ENCODE peak calls at places on chromosomes 11 and 22, in four cellular contexts. One of them, this sample, is unnamed. For H3K27me3, the result is how much of the 10 kb centered on the place peaks cover.

GRCh38 chr11:80844110-80844509 is 1403.3 kb upstream of the TENM4 start:
- DNase-seq in GM06990: no peak
- DNase-seq in cardiac muscle cell: no peak
- DNase-seq in HCT116: no peak
- DNase-seq in this sample: no peak

GRCh38 chr22:24046024-24046423 is 34.9 kb downstream of the CABIN1 start:
- DNase-seq in GM06990: peak
- DNase-seq in HCT116: no peak
- DNase-seq in cardiac muscle cell: no peak
- DNase-seq in this sample: no peak

GRCh38 chr11:33452806-33453205 is 195.6 kb downstream of the HIPK3 start:
- DNase-seq in HCT116: no peak
- DNase-seq in cardiac muscle cell: peak
- DNase-seq in GM06990: no peak
- DNase-seq in this sample: no peak

GRCh38 chr11:73192272-73192671 is 25.8 kb upstream of the P2RY2 start:
- DNase-seq in GM06990: no peak
- DNase-seq in HCT116: peak
- DNase-seq in cardiac muscle cell: no peak
- DNase-seq in this sample: no peak

GRCh38 chr22:49587421-49587820 is 240.3 kb downstream of the BRD1 start:
- DNase-seq in cardiac muscle cell: no peak
- DNase-seq in GM06990: no peak
- DNase-seq in HCT116: no peak
- DNase-seq in this sample: no peak

GRCh38 chr11:4531666-4532065 is 13.3 kb upstream of the OR52M1 start:
- DNase-seq in HCT116: no peak
- DNase-seq in GM06990: no peak
- DNase-seq in cardiac muscle cell: no peak
- DNase-seq in this sample: no peak

GRCh38 chr22:48498526-48499331 is 1328.9 kb downstream of the BRD1 start:
- DNase-seq in HCT116: no peak
- DNase-seq in GM06990: no peak
- DNase-seq in cardiac muscle cell: no peak
- DNase-seq in this sample: no peak

GRCh38 chr11:72039108-72039850 is 40.6 kb downstream of the IL18BP start:
- DNase-seq in GM06990: no peak
- DNase-seq in cardiac muscle cell: peak
- DNase-seq in HCT116: no peak
- DNase-seq in this sample: no peak

GRCh38 chr11:118953265-118953664 is 2.8 kb upstream of the UPK2 start:
- DNase-seq in HCT116: no peak
- DNase-seq in GM06990: no peak
- DNase-seq in cardiac muscle cell: peak
- DNase-seq in this sample: peak

GRCh38 chr11:78991681-78992080 is 417.0 kb upstream of the NARS2 start:
- DNase-seq in HCT116: no peak
- DNase-seq in cardiac muscle cell: no peak
- DNase-seq in GM06990: no peak
- DNase-seq in this sample: no peak

GRCh38 chr11:95239871-95240648 is 9.1 kb upstream of the SESN3 start:
- DNase-seq in cardiac muscle cell: no peak
- DNase-seq in HCT116: no peak
- DNase-seq in GM06990: no peak
- DNase-seq in this sample: no peak

GRCh38 chr22:49052023-49052538 is 775.6 kb downstream of the BRD1 start:
- DNase-seq in GM06990: no peak
- DNase-seq in HCT116: no peak
- DNase-seq in cardiac muscle cell: peak
- DNase-seq in this sample: no peak

GRCh38 chr11:129750343-129751292 is 65.0 kb upstream of the TMEM45B start:
- DNase-seq in GM06990: peak
- DNase-seq in cardiac muscle cell: peak
- DNase-seq in HCT116: peak
- DNase-seq in this sample: peak

GRCh38 chr11:120032766-120033390 is 105.0 kb downstream of the TRIM29 start:
- DNase-seq in cardiac muscle cell: no peak
- DNase-seq in HCT116: no peak
- DNase-seq in GM06990: no peak
- DNase-seq in this sample: no peak

GRCh38 chr22:38309614-38310517 is 7.4 kb downstream of the CSNK1E start:
- DNase-seq in cardiac muscle cell: no peak
- DNase-seq in GM06990: no peak
- DNase-seq in HCT116: no peak
- DNase-seq in this sample: no peak

GRCh38 chr22:19042285-19043110 is 79.7 kb downstream of the DGCR2 start:
- DNase-seq in HCT116: no peak
- DNase-seq in GM06990: no peak
- DNase-seq in cardiac muscle cell: no peak
- DNase-seq in this sample: no peak

GRCh38 chr11:112693781-112694180 is 267.4 kb upstream of the NCAM1 start:
- DNase-seq in cardiac muscle cell: no peak
- DNase-seq in GM06990: no peak
- DNase-seq in HCT116: no peak
- DNase-seq in this sample: no peak

GRCh38 chr11:111299111-111300026 is 1.0 kb downstream of the POU2AF3 start:
- DNase-seq in GM06990: no peak
- DNase-seq in HCT116: no peak
- DNase-seq in cardiac muscle cell: peak
- DNase-seq in this sample: peak

GRCh38 chr22:17808688-17809403 is 34.6 kb upstream of the BID start:
- DNase-seq in GM06990: no peak
- DNase-seq in cardiac muscle cell: peak
- DNase-seq in HCT116: no peak
- DNase-seq in this sample: no peak

GRCh38 chr11:128246364-128247234 is 340.8 kb downstream of the ETS1 start:
- DNase-seq in cardiac muscle cell: peak
- DNase-seq in HCT116: no peak
- DNase-seq in GM06990: no peak
- DNase-seq in this sample: no peak

GRCh38 chr11:59030037-59030436 is 56.1 kb upstream of the GLYATL1B start:
- DNase-seq in cardiac muscle cell: no peak
- DNase-seq in HCT116: no peak
- DNase-seq in GM06990: no peak
- DNase-seq in this sample: no peak

GRCh38 chr11:43942651-43943356 is 367 bp downstream of the C11orf96 start:
- DNase-seq in GM06990: peak
- DNase-seq in cardiac muscle cell: peak
- DNase-seq in HCT116: no peak
- DNase-seq in this sample: no peak

GRCh38 chr22:50701428-50702154 is 29.0 kb downstream of the SHANK3 start:
- DNase-seq in cardiac muscle cell: no peak
- DNase-seq in HCT116: no peak
- DNase-seq in GM06990: no peak
- DNase-seq in this sample: peak

GRCh38 chr11:114191893-114192292 is 104.3 kb upstream of the NNMT start:
- DNase-seq in GM06990: no peak
- DNase-seq in HCT116: no peak
- DNase-seq in cardiac muscle cell: no peak
- DNase-seq in this sample: no peak

GRCh38 chr11:99020324-99021225 is at the start of gene CNTN5:
- DNase-seq in cardiac muscle cell: peak
- DNase-seq in GM06990: no peak
- DNase-seq in HCT116: no peak
- DNase-seq in this sample: peak

GRCh38 chr11:92227954-92228935 is 3.6 kb downstream of the FAT3 start:
- DNase-seq in cardiac muscle cell: no peak
- DNase-seq in HCT116: no peak
- DNase-seq in GM06990: no peak
- DNase-seq in this sample: no peak

DNA sequence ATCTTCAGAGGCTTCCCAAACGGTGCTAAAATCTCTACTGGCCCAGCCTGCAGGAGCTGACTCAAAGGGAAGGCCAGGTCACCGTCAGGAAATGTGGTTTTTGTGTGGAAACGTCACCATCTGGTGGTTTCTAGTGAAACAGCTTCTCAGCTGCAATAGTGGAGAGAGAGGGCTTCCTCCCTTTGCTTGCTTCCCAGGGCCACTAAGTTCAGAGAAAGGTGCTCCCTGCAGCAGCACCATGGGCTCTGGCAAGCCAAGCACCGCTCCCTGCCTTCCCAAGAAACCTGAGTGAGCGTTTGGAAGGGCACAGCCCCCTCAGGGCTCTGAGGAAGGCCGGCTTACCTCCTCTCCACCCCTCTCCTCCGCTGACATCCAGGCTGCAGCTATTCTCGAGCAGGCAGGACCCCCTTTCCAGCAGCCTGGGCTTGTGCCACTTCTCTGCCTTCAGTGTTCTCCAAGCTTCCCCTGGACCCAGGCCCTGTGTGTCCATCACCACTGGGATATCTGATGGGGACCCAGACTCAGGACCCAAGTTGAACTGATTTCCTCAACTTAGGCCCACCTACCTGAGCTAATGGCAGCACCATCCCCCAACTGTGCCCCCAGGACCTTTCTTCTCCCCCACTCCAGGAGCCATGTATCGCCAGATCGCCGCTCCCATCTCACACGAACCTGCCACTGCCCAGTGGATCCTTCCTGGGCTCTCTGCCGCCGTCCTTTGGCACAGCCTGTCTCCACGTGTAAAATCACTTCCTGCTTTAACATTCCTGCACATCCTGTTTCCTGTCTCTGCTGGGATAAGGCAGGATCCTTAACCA is 9.8 kb downstream of the SPATA19 start:
- DNase-seq in GM06990: no peak
- DNase-seq in cardiac muscle cell: peak
- DNase-seq in HCT116: peak
- DNase-seq in this sample: peak
- TF ChIP-seq CTCF in GM06990: peak
- TF ChIP-seq CTCF in cardiac muscle cell: peak
- TF ChIP-seq CTCF in HCT116: peak
- TF ChIP-seq CTCF in this sample: peak

GRCh38 chr22:39625554-39626537 is 55.3 kb downstream of the CACNA1I start:
- DNase-seq in GM06990: no peak
- DNase-seq in cardiac muscle cell: no peak
- DNase-seq in HCT116: no peak
- DNase-seq in this sample: no peak
- H3K27me3 ChIP-seq in GM06990: under half
- H3K27me3 ChIP-seq in cardiac muscle cell: under half
- H3K27me3 ChIP-seq in HCT116: under half
- H3K27me3 ChIP-seq in this sample: under half

GRCh38 chr22:42313204-42313603 is 42.8 kb upstream of the TCF20 start:
- DNase-seq in HCT116: no peak
- DNase-seq in GM06990: no peak
- DNase-seq in cardiac muscle cell: no peak
- DNase-seq in this sample: no peak
- H3K4me3 ChIP-seq in HCT116: peak
- H3K4me3 ChIP-seq in GM06990: no peak
- H3K4me3 ChIP-seq in cardiac muscle cell: no peak
- H3K4me3 ChIP-seq in this sample: no peak

GRCh38 chr11:68727783-68728182 is 23.5 kb downstream of the TESMIN start:
- DNase-seq in cardiac muscle cell: no peak
- DNase-seq in GM06990: no peak
- DNase-seq in HCT116: no peak
- DNase-seq in this sample: no peak
- TF ChIP-seq CTCF in cardiac muscle cell: no peak
- TF ChIP-seq CTCF in GM06990: no peak
- TF ChIP-seq CTCF in HCT116: no peak
- TF ChIP-seq CTCF in this sample: peak

DNA sequence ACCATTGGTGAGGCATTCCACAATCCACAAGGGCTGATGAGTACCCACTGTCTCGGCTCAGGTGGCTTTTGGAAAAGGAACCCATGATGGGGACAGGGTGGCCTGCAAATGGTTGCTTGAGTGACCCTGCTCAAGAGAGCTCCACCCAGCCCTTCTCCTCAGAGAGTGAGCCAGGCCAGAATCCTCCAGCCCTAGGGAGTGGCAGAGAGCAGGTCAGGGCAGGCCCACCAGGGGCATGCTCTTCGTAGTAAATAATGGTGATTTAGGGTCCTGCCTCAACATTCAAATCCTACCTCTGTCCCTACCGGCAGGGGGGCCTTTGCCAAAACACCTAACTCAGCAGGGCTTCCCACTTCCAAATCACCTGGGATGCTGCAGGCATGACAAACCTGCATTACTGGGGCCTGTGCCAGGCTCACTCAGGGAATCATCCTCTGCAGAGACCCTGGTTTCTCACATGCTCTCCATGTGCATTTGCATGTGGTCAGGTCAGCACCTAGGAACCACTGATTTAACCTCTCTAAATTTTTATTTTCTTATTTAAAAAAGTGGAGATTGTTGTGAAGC is 17.3 kb upstream of the TP53I11 start:
- DNase-seq in HCT116: no peak
- DNase-seq in GM06990: no peak
- DNase-seq in cardiac muscle cell: no peak
- DNase-seq in this sample: no peak
- H3K27me3 ChIP-seq in HCT116: under half
- H3K27me3 ChIP-seq in GM06990: under half
- H3K27me3 ChIP-seq in cardiac muscle cell: under half
- H3K27me3 ChIP-seq in this sample: under half

DNA sequence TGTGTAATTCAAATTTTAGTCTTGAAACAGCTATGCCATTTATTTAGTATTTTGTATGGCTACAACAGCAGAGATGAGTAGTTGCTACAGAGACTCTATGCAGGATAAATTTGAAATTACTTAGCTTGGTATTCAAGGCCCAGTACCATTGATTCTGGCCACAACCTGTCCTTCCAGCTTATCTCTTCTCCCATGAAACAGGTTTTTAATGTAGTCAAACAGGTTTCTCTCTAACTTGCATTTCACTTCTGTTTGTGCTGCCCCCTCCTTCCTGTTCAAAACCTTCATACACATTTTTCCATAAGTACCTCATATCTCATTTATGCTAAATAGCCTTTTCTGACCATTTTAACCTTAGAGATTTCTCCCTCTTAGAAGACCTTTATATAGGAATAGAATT is 3.3 kb downstream of the USP47 start:
- DNase-seq in HCT116: peak
- DNase-seq in cardiac muscle cell: no peak
- DNase-seq in GM06990: no peak
- DNase-seq in this sample: no peak
- H3K4me3 ChIP-seq in HCT116: peak
- H3K4me3 ChIP-seq in cardiac muscle cell: peak
- H3K4me3 ChIP-seq in GM06990: no peak
- H3K4me3 ChIP-seq in this sample: no peak

DNA sequence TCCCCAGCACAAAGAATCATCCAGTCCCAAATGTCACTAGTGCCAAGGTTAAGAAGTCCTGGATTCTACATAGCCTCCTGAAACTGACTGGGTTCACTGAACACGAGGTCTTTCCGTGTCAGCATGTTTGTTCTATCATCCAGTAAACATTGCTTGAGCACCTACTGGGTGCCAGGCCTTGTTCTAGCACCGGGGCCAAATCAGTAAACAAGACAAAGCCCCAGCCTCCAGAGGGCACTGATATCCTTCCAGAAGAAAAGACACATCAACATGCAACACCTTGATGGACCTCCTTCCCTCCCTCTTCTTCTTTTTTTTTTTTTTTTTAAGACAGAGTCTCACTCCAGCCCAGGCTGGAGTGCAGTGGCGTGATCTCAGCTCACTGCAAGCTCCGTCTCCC is 26.9 kb downstream of the TPST2 start:
- DNase-seq in GM06990: no peak
- DNase-seq in HCT116: no peak
- DNase-seq in cardiac muscle cell: no peak
- DNase-seq in this sample: no peak
- TF ChIP-seq CTCF in GM06990: no peak
- TF ChIP-seq CTCF in HCT116: no peak
- TF ChIP-seq CTCF in cardiac muscle cell: no peak
- TF ChIP-seq CTCF in this sample: no peak

This sample was measured in dorsolateral prefrontal cortex.